ENCODE peak calls at places on chromosomes 3 and 15, in five cellular contexts. H, I, C, W and A are unnamed samples.

GRCh38 chr15:76337047-76337738 is 620 bp downstream of the ISL2 start:
- DNase-seq in H (peak; percentile 55), I (peak; percentile 56), C (no peak), W (peak; percentile 67), A (no peak)

GRCh38 chr3:2771711-2772110 is 338.5 kb downstream of the IL5RA start:
- DNase-seq in H (no peak), I (no peak), C (no peak), W (no peak), A (no peak)

GRCh38 chr3:175349181-175349580 is 490.0 kb downstream of the NAALADL2 start:
- DNase-seq in H (no peak), I (no peak), C (no peak), W (no peak), A (no peak)

GRCh38 chr3:146503459-146504202 is 34.3 kb upstream of the PLSCR2 start:
- DNase-seq in H (peak; percentile 95), I (peak; percentile 71), C (no peak), W (peak; percentile 94), A (no peak)

GRCh38 chr3:146273721-146274407 is 23.0 kb upstream of the PLSCR4 start:
- DNase-seq in H (no peak), I (no peak), C (no peak), W (no peak), A (no peak)

GRCh38 chr3:33064929-33065328 is 32.0 kb downstream of the GLB1 start:
- DNase-seq in H (no peak), I (no peak), C (no peak), W (no peak), A (no peak)

GRCh38 chr3:23343509-23343908 is 140.4 kb downstream of the UBE2E2 start:
- DNase-seq in H (no peak), I (no peak), C (no peak), W (no peak), A (no peak)

GRCh38 chr15:62164500-62165028 is 521 bp downstream of the C2CD4B start:
- DNase-seq in H (no peak), I (peak; percentile 53), C (no peak), W (no peak), A (peak; percentile 37)

GRCh38 chr15:25717116-25717755 is 145.9 kb downstream of the ATP10A start:
- DNase-seq in H (peak; percentile 53), I (no peak), C (no peak), W (no peak), A (no peak)

GRCh38 chr3:194602580-194603300 is 30.5 kb downstream of the TMEM44 start:
- DNase-seq in H (peak; percentile 38), I (no peak), C (no peak), W (peak; percentile 45), A (no peak)

GRCh38 chr3:37456270-37456708 is 281.9 kb upstream of the LRRFIP2 start:
- DNase-seq in H (no peak), I (peak; percentile 34), C (no peak), W (peak; percentile 50), A (no peak)

GRCh38 chr15:48579945-48580671 is 65.4 kb downstream of the FBN1 start:
- DNase-seq in H (peak; percentile 27), I (no peak), C (no peak), W (peak; percentile 84), A (no peak)

GRCh38 chr15:48414015-48414414 is 82.8 kb downstream of the DUT start:
- DNase-seq in H (peak; percentile 68), I (no peak), C (no peak), W (peak; percentile 52), A (no peak)

GRCh38 chr15:58139631-58140522 is 1.7 kb downstream of the AQP9 start:
- DNase-seq in H (no peak), I (no peak), C (no peak), W (no peak), A (no peak)

GRCh38 chr3:95134693-95135375 is 1072.0 kb downstream of the NSUN3 start:
- DNase-seq in H (no peak), I (no peak), C (no peak), W (peak; percentile 5), A (no peak)

GRCh38 chr15:31227235-31227634 is 99.4 kb upstream of the KLF13 start:
- DNase-seq in H (no peak), I (no peak), C (no peak), W (no peak), A (no peak)

GRCh38 chr3:154886437-154886836 is 193.7 kb upstream of the MME start:
- DNase-seq in H (peak; percentile 100), I (peak; percentile 11), C (no peak), W (peak; percentile 99), A (no peak)

GRCh38 chr3:159244927-159245326 is 443.1 kb downstream of the MFSD1 start:
- DNase-seq in H (no peak), I (peak; percentile 66), C (no peak), W (no peak), A (no peak)

GRCh38 chr15:85094685-85095084 is 113.0 kb downstream of the PDE8A start:
- DNase-seq in H (peak; percentile 74), I (no peak), C (no peak), W (peak; percentile 38), A (no peak)

GRCh38 chr3:156547637-156548036 is 7.3 kb downstream of the SSR3 start:
- DNase-seq in H (peak; percentile 56), I (no peak), C (no peak), W (peak; percentile 50), A (no peak)

GRCh38 chr3:143686638-143687197 is 161.6 kb downstream of the SLC9A9 start:
- DNase-seq in H (no peak), I (no peak), C (no peak), W (no peak), A (no peak)

GRCh38 chr3:177220136-177220974 is 23.1 kb upstream of the TBL1XR1 start:
- DNase-seq in H (peak; percentile 22), I (no peak), C (no peak), W (no peak), A (no peak)

GRCh38 chr3:13532661-13533060 is 16.3 kb upstream of the FBLN2 start:
- DNase-seq in H (no peak), I (no peak), C (no peak), W (no peak), A (no peak)

GRCh38 chr15:79166311-79166955 is 75.9 kb upstream of the RASGRF1 start:
- DNase-seq in H (no peak), I (peak; percentile 3), C (no peak), W (no peak), A (no peak)

GRCh38 chr3:36891651-36892268 is 53.1 kb downstream of the TRANK1 start:
- DNase-seq in H (no peak), I (peak; percentile 94), C (no peak), W (no peak), A (no peak)

GRCh38 chr3:13687409-13687989 is 138.6 kb downstream of the FBLN2 start:
- DNase-seq in H (no peak), I (peak; percentile 42), C (no peak), W (no peak), A (no peak)

GRCh38 chr15:99439524-99439835 is 126.3 kb upstream of the MEF2A start:
- DNase-seq in H (no peak), I (no peak), C (no peak), W (no peak), A (no peak)

GRCh38 chr3:158488670-158489069 is 82.3 kb upstream of the MLF1 start:
- DNase-seq in H (peak; percentile 43), I (no peak), C (no peak), W (no peak), A (no peak)

GRCh38 chr3:38247366-38248035 is 18.1 kb upstream of the SLC22A13 start:
- DNase-seq in H (peak; percentile 93), I (peak; percentile 62), C (no peak), W (peak; percentile 82), A (no peak)

GRCh38 chr15:86076468-86076867 is 3.2 kb upstream of the AGBL1 start:
- DNase-seq in H (no peak), I (peak; percentile 60), C (no peak), W (no peak), A (no peak)

GRCh38 chr15:99446565-99447496 is 119.0 kb upstream of the MEF2A start:
- DNase-seq in H (no peak), I (no peak), C (no peak), W (no peak), A (no peak)

GRCh38 chr15:56608993-56609392 is 124.3 kb downstream of the ZNF280D start:
- DNase-seq in H (no peak), I (no peak), C (no peak), W (no peak), A (no peak)
- H3K4me3 ChIP-seq in H (no peak overlapping the region), I (no peak overlapping the region), C (no peak overlapping the region), W (no peak overlapping the region), A (no peak overlapping the region)

GRCh38 chr3:46096781-46097180 is 69.5 kb upstream of the XCR1 start:
- DNase-seq in H (no peak), I (no peak), C (no peak), W (no peak), A (no peak)
- H2BK5ac ChIP-seq in H (no peak overlapping the region), I (no peak overlapping the region), C (no peak overlapping the region), W (no peak overlapping the region), A (no peak overlapping the region)

GRCh38 chr15:69304176-69304533 is 5.4 kb downstream of the PAQR5 start:
- DNase-seq in H (peak; percentile 92), I (no peak), C (no peak), W (peak; percentile 97), A (no peak)

GRCh38 chr15:69307939-69308338 is 9.2 kb downstream of the PAQR5 start:
- DNase-seq in H (no peak), I (no peak), C (no peak), W (no peak), A (no peak)

GRCh38 chr15:69303337-69304175 is 4.8 kb downstream of the PAQR5 start:
- DNase-seq in H (peak; percentile 55), I (peak; percentile 55), C (no peak), W (no peak), A (no peak)

GRCh38 chr15:69305204-69305931 is 6.7 kb downstream of the PAQR5 start:
- DNase-seq in H (peak; percentile 96), I (peak; percentile 65), C (peak; percentile 21), W (peak; percentile 95), A (no peak)

DNA sequence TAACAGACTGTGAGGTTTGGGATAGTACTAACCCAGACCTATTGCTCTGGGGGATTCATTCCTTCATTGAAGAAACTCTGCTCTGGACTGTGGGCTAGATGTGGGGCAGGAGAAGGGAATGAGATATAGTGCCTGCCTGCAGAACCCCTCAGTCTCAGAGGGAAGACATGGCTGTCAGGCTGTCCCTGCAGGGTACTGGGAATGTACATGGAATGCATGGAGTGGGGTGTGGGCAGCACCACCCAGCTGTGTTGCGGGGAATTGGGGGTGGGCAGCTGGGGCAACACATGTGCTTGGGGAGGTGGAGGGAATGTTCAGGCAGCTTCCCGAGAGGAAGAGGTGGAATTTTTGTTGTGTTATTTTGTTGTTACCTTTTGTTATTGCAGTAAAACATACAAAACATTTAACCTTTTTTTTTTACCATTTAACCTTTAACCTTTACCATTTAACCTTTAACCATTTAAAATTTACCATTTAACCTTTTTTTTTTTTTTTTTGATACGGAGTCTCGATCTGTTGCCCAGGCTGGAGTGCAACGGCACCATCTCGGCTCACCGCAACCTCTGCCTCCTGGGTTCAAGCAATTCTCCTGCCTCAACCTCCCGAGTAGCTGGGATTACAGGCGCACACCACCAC is 7.3 kb downstream of the PAQR5 start:
- DNase-seq in H (no peak), I (peak; percentile 29), C (no peak), W (no peak), A (no peak)
- H2BK15ac ChIP-seq in H (peak overlapping the region; percentile 96), I (no peak overlapping the region), C (no peak overlapping the region), W (no peak overlapping the region), A (no peak overlapping the region)

DNA sequence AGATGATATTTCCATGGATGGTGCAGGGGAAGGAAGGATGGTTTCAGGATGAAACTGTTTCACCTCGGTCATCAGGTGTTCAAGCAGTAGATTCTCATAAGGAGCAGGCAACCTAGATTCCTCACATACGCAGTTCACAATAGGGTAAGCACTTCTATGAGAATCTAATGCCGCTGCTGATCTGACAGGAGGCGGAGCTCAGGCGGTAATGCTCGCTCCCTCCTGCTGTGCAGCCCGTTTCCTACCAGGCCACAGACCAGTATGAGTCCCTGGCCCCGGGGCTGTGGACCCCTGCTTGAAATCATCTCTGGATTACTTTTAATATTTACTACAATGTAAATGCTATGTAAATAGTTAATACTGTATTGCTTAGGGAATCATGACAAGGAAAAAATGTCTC is 241.8 kb downstream of the ROBO2 start:
- DNase-seq in H (no peak), I (peak; percentile 37), C (no peak), W (no peak), A (peak; percentile 15)
- H3K4me3 ChIP-seq in H (no peak overlapping the region), I (no peak overlapping the region), C (no peak overlapping the region), W (no peak overlapping the region), A (no peak overlapping the region)